ENCODE peak calls at places on chromosomes 2 and 18, in nine cellular contexts. W is aorta, R is neural progenitor cell, N is PC-3, D is A673, Q is Karpas-422, I is RWPE2, P is psoas muscle, A is sigmoid colon. Y is an unnamed sample.

GRCh38 chr2:29238497-29238896 is 123.3 kb downstream of the CLIP4 start:
- DNase-seq in W (no peak), R (peak; percentile 55), N (peak; percentile 71), D (peak; percentile 68), Q (peak; percentile 67), I (no peak), P (no peak), A (peak; percentile 13), Y (no peak)

GRCh38 chr18:33987206-33987605 is 237.5 kb downstream of the NOL4 start:
- DNase-seq in W (no peak), R (peak; percentile 14), N (no peak), D (no peak), Q (no peak), I (no peak), P (no peak), A (no peak), Y (no peak)

GRCh38 chr2:77008925-77009706 is 513.1 kb downstream of the LRRTM4 start:
- DNase-seq in W (no peak), R (no peak), N (peak; percentile 36), D (peak; percentile 91), Q (no peak), I (no peak), P (no peak), A (no peak), Y (no peak)

GRCh38 chr2:134129900-134130537 is 123.9 kb upstream of the MGAT5 start:
- DNase-seq in W (no peak), R (no peak), N (no peak), D (no peak), Q (no peak), I (no peak), P (no peak), A (no peak), Y (no peak)

GRCh38 chr2:136376798-136377211 is 258.9 kb upstream of the CXCR4 start:
- DNase-seq in W (no peak), R (no peak), N (no peak), D (no peak), Q (no peak), I (no peak), P (no peak), A (no peak), Y (no peak)

GRCh38 chr2:25303517-25304338 is 38.0 kb downstream of the DNMT3A start:
- DNase-seq in W (no peak), R (no peak), N (no peak), D (no peak), Q (no peak), I (no peak), P (no peak), A (no peak), Y (no peak)

GRCh38 chr2:98854675-98855074 is 81.3 kb downstream of the CRACDL start:
- DNase-seq in W (no peak), R (no peak), N (no peak), D (no peak), Q (no peak), I (no peak), P (no peak), A (no peak), Y (no peak)

GRCh38 chr18:56637897-56638231 is 528 bp downstream of the TXNL1 start:
- DNase-seq in W (peak; percentile 75), R (peak; percentile 30), N (peak; percentile 8), D (peak; percentile 4), Q (peak; percentile 72), I (no peak), P (no peak), A (no peak), Y (peak; percentile 16)

GRCh38 chr2:200308001-200308400 is 1.5 kb downstream of the SPATS2L start:
- DNase-seq in W (no peak), R (no peak), N (peak; percentile 24), D (no peak), Q (no peak), I (no peak), P (no peak), A (no peak), Y (no peak)

GRCh38 chr2:161166538-161167409 is 6.5 kb downstream of the TANK start:
- DNase-seq in W (no peak), R (no peak), N (peak; percentile 58), D (no peak), Q (no peak), I (no peak), P (no peak), A (no peak), Y (no peak)

GRCh38 chr2:59297829-59298228 is 1056.7 kb upstream of the FANCL start:
- DNase-seq in W (no peak), R (no peak), N (no peak), D (no peak), Q (no peak), I (no peak), P (no peak), A (no peak), Y (no peak)

GRCh38 chr18:77765468-77765867 is 515.8 kb downstream of the GALR1 start:
- DNase-seq in W (no peak), R (peak; percentile 81), N (peak; percentile 51), D (peak; percentile 3), Q (peak; percentile 57), I (no peak), P (no peak), A (no peak), Y (no peak)

GRCh38 chr2:235283246-235283645 is 210.6 kb upstream of the AGAP1 start:
- DNase-seq in W (no peak), R (no peak), N (no peak), D (no peak), Q (no peak), I (no peak), P (no peak), A (no peak), Y (no peak)

GRCh38 chr2:143802242-143802641 is 673.0 kb downstream of the ARHGAP15 start:
- DNase-seq in W (no peak), R (no peak), N (peak; percentile 58), D (no peak), Q (no peak), I (no peak), P (no peak), A (no peak), Y (no peak)

GRCh38 chr2:42052702-42053481 is 5.1 kb downstream of the PKDCC start:
- DNase-seq in W (peak; percentile 89), R (no peak), N (no peak), D (no peak), Q (no peak), I (no peak), P (no peak), A (no peak), Y (no peak)

GRCh38 chr2:240723851-240724250 is 32.2 kb downstream of the AQP12A start:
- DNase-seq in W (no peak), R (no peak), N (no peak), D (no peak), Q (no peak), I (no peak), P (no peak), A (no peak), Y (no peak)

GRCh38 chr2:240722376-240722775 is 30.7 kb downstream of the AQP12A start:
- DNase-seq in W (no peak), R (no peak), N (no peak), D (no peak), Q (no peak), I (no peak), P (no peak), A (no peak), Y (no peak)

GRCh38 chr2:240725266-240726060 is 33.8 kb downstream of the AQP12A start:
- DNase-seq in W (no peak), R (no peak), N (no peak), D (no peak), Q (no peak), I (no peak), P (no peak), A (no peak), Y (no peak)

GRCh38 chr2:240722796-240723735 is 31.4 kb downstream of the AQP12A start:
- DNase-seq in W (no peak), R (no peak), N (no peak), D (no peak), Q (no peak), I (no peak), P (no peak), A (no peak), Y (no peak)

GRCh38 chr2:240724431-240724830 is 32.8 kb downstream of the AQP12A start:
- DNase-seq in W (no peak), R (no peak), N (no peak), D (no peak), Q (no peak), I (no peak), P (no peak), A (no peak), Y (no peak)
- H3K27ac ChIP-seq in W (no peak overlapping the region), R (no peak overlapping the region), N (no peak overlapping the region), D (no peak overlapping the region), Q (no peak overlapping the region), I (no peak overlapping the region), P (no peak overlapping the region), A (no peak overlapping the region), Y (no peak overlapping the region)

DNA sequence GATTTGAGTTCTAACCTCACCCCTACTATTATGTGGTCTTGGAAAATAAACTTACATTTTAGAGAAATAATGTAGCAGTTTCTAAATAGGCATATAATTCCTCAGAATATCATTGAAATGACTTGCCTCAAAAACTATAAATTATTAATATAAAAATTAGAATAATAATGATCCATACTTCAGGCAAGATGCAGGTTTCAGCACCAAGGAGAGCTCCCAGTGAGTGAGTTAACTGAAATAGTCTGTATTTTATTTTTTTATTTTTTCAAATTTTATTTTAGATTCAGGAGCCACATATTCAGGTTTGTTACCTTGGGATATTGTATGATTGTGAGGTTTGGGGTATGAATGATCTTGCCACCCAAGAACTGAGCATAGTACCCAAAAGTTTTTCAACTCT is 472.2 kb upstream of the DCC start:
- DNase-seq in W (no peak), R (peak; percentile 44), N (no peak), D (peak; percentile 41), Q (peak; percentile 49), I (no peak), P (no peak), A (no peak), Y (no peak)
- H3K9me3 ChIP-seq in W (no peaks in the 10 kb centered on the region), R (no peaks in the 10 kb centered on the region), N (no peaks in the 10 kb centered on the region), D (no peaks in the 10 kb centered on the region), Q (peaks cover 40% of the 10 kb centered on the region), I (no peaks in the 10 kb centered on the region), P (no peaks in the 10 kb centered on the region), A (no peaks in the 10 kb centered on the region), Y (no peaks in the 10 kb centered on the region)

DNA sequence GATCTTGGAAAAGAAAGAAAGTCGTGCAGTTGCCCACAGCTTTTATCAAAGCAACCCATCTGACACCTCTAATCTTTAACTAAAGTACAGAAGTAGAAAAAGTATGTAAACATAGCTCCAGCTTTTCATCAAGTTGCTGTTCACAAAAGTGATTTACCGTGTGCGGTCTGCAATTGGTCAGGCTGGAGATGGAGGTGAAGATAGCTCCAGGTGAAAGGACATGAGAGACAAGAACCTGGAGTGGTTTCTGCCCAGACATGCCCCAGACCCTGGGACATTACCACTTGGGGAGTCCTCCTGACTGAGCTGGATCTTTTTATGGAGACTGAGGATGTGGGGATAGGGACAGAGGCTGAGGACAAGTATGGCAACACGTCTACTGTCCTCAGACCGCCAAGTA is 82.7 kb downstream of the LAMA1 start:
- DNase-seq in W (no peak), R (no peak), N (no peak), D (no peak), Q (no peak), I (no peak), P (no peak), A (no peak), Y (no peak)
- H3K4me1 ChIP-seq in W (no peaks in the 10 kb centered on the region), R (no peaks in the 10 kb centered on the region), N (peaks cover 10% of the 10 kb centered on the region), D (no peaks in the 10 kb centered on the region), Q (no peaks in the 10 kb centered on the region), I (peaks cover 9% of the 10 kb centered on the region), P (no peaks in the 10 kb centered on the region), A (peaks cover 3% of the 10 kb centered on the region), Y (no peaks in the 10 kb centered on the region)

DNA sequence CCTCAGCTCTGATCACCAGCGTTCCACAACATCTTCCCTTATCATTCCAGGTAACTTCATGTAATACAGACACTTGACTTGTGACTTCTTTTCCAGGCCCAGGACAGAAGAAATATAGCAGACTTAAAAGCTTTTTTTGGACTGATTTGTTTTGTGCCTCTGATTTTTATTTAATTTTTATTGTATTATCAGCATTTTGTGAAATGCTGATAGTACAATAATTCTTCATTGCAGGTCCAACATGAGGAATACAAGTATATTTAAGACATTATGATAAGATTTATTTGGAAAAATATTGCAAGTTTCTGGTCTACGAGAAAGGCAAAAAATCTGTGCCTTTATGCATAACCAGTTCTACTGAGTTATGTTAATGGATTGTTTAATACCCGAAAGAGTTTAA is 94.5 kb upstream of the THUMPD2 start:
- DNase-seq in W (no peak), R (no peak), N (no peak), D (no peak), Q (no peak), I (no peak), P (no peak), A (no peak), Y (no peak)
- H3K27ac ChIP-seq in W (no peak overlapping the region), R (no peak overlapping the region), N (no peak overlapping the region), D (no peak overlapping the region), Q (no peak overlapping the region), I (no peak overlapping the region), P (no peak overlapping the region), A (no peak overlapping the region), Y (no peak overlapping the region)

Y was measured in naive thymus-derived CD4-positive, alpha-beta T cell.